ENCODE peak calls at places on chromosomes 13 and 19, in ten cellular contexts. T, P, U, H, L, F, C, B, N and D are unnamed samples.

GRCh38 chr13:99580500-99581268 is 79.4 kb downstream of the TM9SF2 start:
- DNase-seq in T (no peak), P (no peak), U (no peak), H (no peak), L (no peak), F (no peak), C (no peak), B (no peak), N (no peak), D (no peak)

GRCh38 chr19:40055049-40055448 is 982 bp downstream of the ZNF780B start:
- DNase-seq in T (no peak), P (no peak), U (no peak), H (no peak), L (no peak), F (no peak), C (no peak), B (no peak), N (no peak), D (no peak)

GRCh38 chr13:109859898-109860297 is 73.5 kb upstream of the IRS2 start:
- DNase-seq in T (no peak), P (no peak), U (no peak), H (no peak), L (no peak), F (no peak), C (no peak), B (no peak), N (peak; percentile 8), D (no peak)

GRCh38 chr19:45876411-45877197 is 9.3 kb downstream of the IRF2BP1 start:
- DNase-seq in T (no peak), P (peak; percentile 73), U (peak; percentile 14), H (peak; percentile 57), L (no peak), F (no peak), C (peak; percentile 75), B (no peak), N (no peak), D (no peak)

GRCh38 chr13:28805193-28805819 is 14.8 kb upstream of the MTUS2 start:
- DNase-seq in T (peak; percentile 49), P (no peak), U (no peak), H (peak; percentile 83), L (peak; percentile 40), F (no peak), C (no peak), B (peak; percentile 13), N (peak; percentile 41), D (peak; percentile 68)

GRCh38 chr19:55605207-55605636 is 225 bp upstream of the ZNF865 start:
- DNase-seq in T (peak; percentile 99), P (peak; percentile 99), U (peak; percentile 93), H (peak; percentile 98), L (peak; percentile 98), F (peak; percentile 100), C (peak; percentile 96), B (peak; percentile 99), N (peak; percentile 99), D (peak; percentile 99)

GRCh38 chr19:46271488-46272197 is 25.2 kb upstream of the HIF3A start:
- DNase-seq in T (peak; percentile 35), P (no peak), U (no peak), H (no peak), L (peak; percentile 94), F (no peak), C (no peak), B (no peak), N (peak; percentile 77), D (peak; percentile 37)

GRCh38 chr13:105598551-105598950 is 936.9 kb downstream of the EFNB2 start:
- DNase-seq in T (no peak), P (no peak), U (no peak), H (no peak), L (peak; percentile 68), F (no peak), C (no peak), B (no peak), N (no peak), D (no peak)

GRCh38 chr19:4971424-4971793 is 2.5 kb downstream of the KDM4B start:
- DNase-seq in T (no peak), P (no peak), U (no peak), H (peak; percentile 72), L (peak; percentile 23), F (no peak), C (peak; percentile 62), B (no peak), N (peak; percentile 60), D (peak; percentile 68)

GRCh38 chr19:18396471-18397241 is 766 bp downstream of the LRRC25 start:
- DNase-seq in T (no peak), P (no peak), U (no peak), H (no peak), L (no peak), F (no peak), C (no peak), B (no peak), N (no peak), D (no peak)

GRCh38 chr19:18397242-18398202 is at the start of gene LRRC25:
- DNase-seq in T (peak; percentile 72), P (no peak), U (peak; percentile 33), H (peak; percentile 89), L (no peak), F (no peak), C (peak; percentile 77), B (no peak), N (no peak), D (peak; percentile 37)

GRCh38 chr19:18399008-18399407 is 1.6 kb upstream of the LRRC25 start:
- DNase-seq in T (no peak), P (no peak), U (peak; percentile 48), H (no peak), L (peak; percentile 63), F (no peak), C (no peak), B (peak; percentile 57), N (peak; percentile 50), D (no peak)

GRCh38 chr19:18406749-18407148 is 9.3 kb upstream of the LRRC25 start:
- DNase-seq in T (no peak), P (no peak), U (no peak), H (no peak), L (no peak), F (no peak), C (no peak), B (no peak), N (no peak), D (no peak)

DNA sequence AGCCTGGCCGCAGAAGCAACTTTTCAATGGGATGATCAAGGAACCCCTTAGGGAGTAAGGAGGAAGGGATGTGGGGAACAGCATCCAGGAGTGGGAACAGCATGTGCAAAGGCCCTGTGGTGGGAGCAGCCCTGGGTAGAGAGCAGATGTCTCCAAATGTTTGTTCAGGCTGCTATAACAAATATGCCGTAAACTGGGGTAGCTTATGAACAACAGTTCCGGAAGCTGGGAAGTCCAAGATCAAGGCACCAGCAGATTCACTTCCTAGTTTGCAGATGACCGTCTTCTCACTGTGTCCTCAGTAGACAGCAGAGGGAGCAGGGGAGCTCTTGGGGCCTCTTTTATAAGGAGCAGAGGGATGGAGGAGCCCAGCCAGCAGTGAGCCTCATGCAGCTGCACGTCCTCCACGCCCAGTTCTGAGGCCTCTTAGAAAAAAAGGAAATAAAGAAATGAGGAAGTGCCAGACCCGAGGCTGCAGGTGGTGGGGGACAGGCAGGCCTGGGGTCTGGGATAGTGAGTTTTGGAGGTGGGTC is 4.2 kb upstream of the LRRC25 start:
- DNase-seq in T (peak; percentile 81), P (no peak), U (peak; percentile 67), H (no peak), L (peak; percentile 84), F (no peak), C (peak; percentile 69), B (peak; percentile 69), N (peak; percentile 62), D (peak; percentile 21)
- TF ChIP-seq CTCF in T (peak; percentile 31), P (peak; percentile 23), U (no peak), H (no peak), L (peak; percentile 70), F (peak; percentile 56), C (peak; percentile 39), B (peak; percentile 10), N (peak; percentile 48), D (no peak)

GRCh38 chr13:33459702-33460101 is 174.1 kb upstream of the STARD13 start:
- DNase-seq in T (no peak), P (no peak), U (no peak), H (no peak), L (no peak), F (no peak), C (no peak), B (no peak), N (no peak), D (no peak)
- TF ChIP-seq CTCF in T (no peak), P (no peak), U (no peak), H (no peak), L (no peak), F (no peak), C (no peak), B (no peak), N (no peak), D (no peak)

GRCh38 chr13:52780092-52780491 is 40.5 kb upstream of the CNMD start:
- DNase-seq in T (peak; percentile 5), P (no peak), U (no peak), H (no peak), L (no peak), F (no peak), C (no peak), B (no peak), N (no peak), D (no peak)
- TF ChIP-seq CTCF in T (no peak), P (no peak), U (no peak), H (no peak), L (no peak), F (no peak), C (no peak), B (no peak), N (no peak), D (no peak)

GRCh38 chr13:26034018-26034417 is 17.8 kb downstream of the SHISA2 start:
- DNase-seq in T (no peak), P (no peak), U (no peak), H (no peak), L (no peak), F (peak; percentile 32), C (no peak), B (no peak), N (no peak), D (no peak)

GRCh38 chr13:26041476-26041875 is 10.3 kb downstream of the SHISA2 start:
- DNase-seq in T (no peak), P (no peak), U (no peak), H (no peak), L (no peak), F (peak; percentile 57), C (no peak), B (no peak), N (no peak), D (no peak)

GRCh38 chr13:26038931-26039475 is 12.8 kb downstream of the SHISA2 start:
- DNase-seq in T (no peak), P (no peak), U (no peak), H (no peak), L (no peak), F (peak; percentile 15), C (no peak), B (no peak), N (no peak), D (no peak)

GRCh38 chr13:26036383-26036782 is 15.4 kb downstream of the SHISA2 start:
- DNase-seq in T (no peak), P (no peak), U (no peak), H (no peak), L (no peak), F (no peak), C (no peak), B (no peak), N (no peak), D (no peak)

DNA sequence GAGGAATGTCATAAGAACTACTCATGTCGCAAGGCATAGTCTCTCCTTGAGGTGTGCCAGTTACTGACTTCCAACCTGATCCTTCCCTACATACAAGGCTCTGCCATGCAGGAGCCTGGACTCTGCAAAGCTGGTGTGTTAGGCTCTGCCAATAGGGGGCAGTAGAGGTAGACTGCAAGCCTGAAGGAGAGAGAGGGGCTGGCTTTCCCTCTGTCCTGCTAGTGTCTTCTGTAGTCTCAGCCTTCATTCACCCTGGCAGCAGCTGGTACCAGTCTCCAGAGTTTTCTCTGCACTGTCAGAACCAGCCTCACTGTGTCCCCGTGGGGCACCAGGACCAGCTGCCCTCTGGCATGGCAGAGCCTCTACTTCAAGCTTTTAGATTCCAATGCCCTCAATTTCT is 14.5 kb downstream of the SHISA2 start:
- DNase-seq in T (peak; percentile 19), P (no peak), U (no peak), H (peak; percentile 87), L (peak; percentile 48), F (peak; percentile 82), C (no peak), B (no peak), N (peak; percentile 56), D (peak; percentile 52)
- TF ChIP-seq CTCF in T (peak; percentile 43), P (peak; percentile 45), U (no peak), H (peak; percentile 90), L (peak; percentile 76), F (peak; percentile 57), C (peak; percentile 6), B (peak; percentile 26), N (peak; percentile 73), D (peak; percentile 73)